ENCODE peak calls at places on chromosome 2, in five cellular contexts. I is HCT116, W is GM12878, Z is K562, Q is HepG2. A is an unnamed sample.

GRCh38 chr2:67879586-67880290 is 183.1 kb downstream of the C1D start:
- DNase-seq in I (no peak), W (no peak), Z (no peak), Q (no peak), A (no peak)

GRCh38 chr2:74577448-74577847 is 22.9 kb downstream of the DOK1 start:
- DNase-seq in I (no peak), W (no peak), Z (no peak), Q (no peak), A (no peak)

GRCh38 chr2:55732854-55733253 is 39.2 kb upstream of the PNPT1 start:
- DNase-seq in I (no peak), W (no peak), Z (no peak), Q (no peak), A (no peak)

GRCh38 chr2:30232027-30232800 is 880 bp downstream of the LBH start:
- DNase-seq in I (no peak), W (no peak), Z (peak; percentile 52), Q (no peak), A (no peak)

GRCh38 chr2:18047114-18047695 is 168.7 kb downstream of the KCNS3 start:
- DNase-seq in I (no peak), W (no peak), Z (no peak), Q (no peak), A (no peak)

GRCh38 chr2:152497481-152498052 is 162.6 kb downstream of the FMNL2 start:
- DNase-seq in I (peak; percentile 75), W (no peak), Z (peak; percentile 20), Q (peak; percentile 9), A (no peak)

GRCh38 chr2:55618649-55619055 is 1.2 kb upstream of the PPP4R3B start:
- DNase-seq in I (peak; percentile 54), W (no peak), Z (peak; percentile 59), Q (peak; percentile 73), A (no peak)

GRCh38 chr2:72932045-72932444 is 14.7 kb downstream of the EMX1 start:
- DNase-seq in I (no peak), W (no peak), Z (no peak), Q (no peak), A (no peak)

GRCh38 chr2:168434164-168434563 is 21.9 kb upstream of the CERS6 start:
- DNase-seq in I (no peak), W (no peak), Z (no peak), Q (no peak), A (no peak)

GRCh38 chr2:184596819-184597411 is 1.4 kb upstream of the ZNF804A start:
- DNase-seq in I (peak; percentile 27), W (no peak), Z (no peak), Q (peak; percentile 59), A (no peak)

GRCh38 chr2:224038049-224038829 is 847 bp downstream of the SERPINE2 start:
- DNase-seq in I (no peak), W (no peak), Z (no peak), Q (peak; percentile 33), A (no peak)

GRCh38 chr2:31197166-31197565 is 20.1 kb downstream of the CAPN14 start:
- DNase-seq in I (no peak), W (no peak), Z (no peak), Q (no peak), A (no peak)

GRCh38 chr2:25054720-25055119 is 12.8 kb downstream of the EFR3B start:
- DNase-seq in I (no peak), W (no peak), Z (peak; percentile 46), Q (no peak), A (no peak)

GRCh38 chr2:78029392-78029995 is 507.3 kb upstream of the LRRTM4 start:
- DNase-seq in I (no peak), W (no peak), Z (no peak), Q (no peak), A (no peak)

GRCh38 chr2:112480540-112481049 is 1.4 kb upstream of the TTL start:
- DNase-seq in I (no peak), W (no peak), Z (peak; percentile 39), Q (peak; percentile 24), A (no peak)

GRCh38 chr2:136448986-136449780 is 316.2 kb upstream of the THSD7B start:
- DNase-seq in I (no peak), W (no peak), Z (no peak), Q (no peak), A (no peak)

GRCh38 chr2:101354420-101354819 is 32.9 kb downstream of the CREG2 start:
- DNase-seq in I (no peak), W (no peak), Z (no peak), Q (no peak), A (no peak)

GRCh38 chr2:217954051-217954450 is 48.7 kb downstream of the TNS1 start:
- DNase-seq in I (no peak), W (no peak), Z (no peak), Q (no peak), A (no peak)

GRCh38 chr2:177585234-177585863 is 192.8 kb downstream of the AGPS start:
- DNase-seq in I (no peak), W (no peak), Z (no peak), Q (no peak), A (no peak)

GRCh38 chr2:143161982-143162837 is 33.0 kb downstream of the ARHGAP15 start:
- DNase-seq in I (peak; percentile 56), W (no peak), Z (no peak), Q (peak; percentile 49), A (peak; percentile 18)

GRCh38 chr2:202072737-202073396 is at the start of gene KIAA2012:
- DNase-seq in I (no peak), W (no peak), Z (no peak), Q (no peak), A (no peak)

GRCh38 chr2:20666364-20667150 is at the start of gene GDF7:
- DNase-seq in I (no peak), W (no peak), Z (peak; percentile 68), Q (peak; percentile 46), A (no peak)

GRCh38 chr2:69961496-69961895 is at the start of gene ASPRV1:
- DNase-seq in I (no peak), W (no peak), Z (no peak), Q (no peak), A (no peak)

GRCh38 chr2:51994123-51994788 is 962.3 kb upstream of the NRXN1 start:
- DNase-seq in I (no peak), W (no peak), Z (no peak), Q (no peak), A (no peak)

GRCh38 chr2:227884511-227884947 is 13.1 kb downstream of the DAW1 start:
- DNase-seq in I (peak; percentile 73), W (no peak), Z (peak; percentile 62), Q (peak; percentile 75), A (no peak)

GRCh38 chr2:121360566-121361300 is 75.7 kb upstream of the TFCP2L1 start:
- DNase-seq in I (no peak), W (no peak), Z (no peak), Q (no peak), A (peak; percentile 65)

GRCh38 chr2:10457846-10458563 is 9.9 kb upstream of the ODC1 start:
- DNase-seq in I (no peak), W (no peak), Z (no peak), Q (no peak), A (no peak)
- TF ChIP-seq SIN3A in I (no peak), W (no peak), Z (no peak), Q (no peak), A (no peak)

DNA sequence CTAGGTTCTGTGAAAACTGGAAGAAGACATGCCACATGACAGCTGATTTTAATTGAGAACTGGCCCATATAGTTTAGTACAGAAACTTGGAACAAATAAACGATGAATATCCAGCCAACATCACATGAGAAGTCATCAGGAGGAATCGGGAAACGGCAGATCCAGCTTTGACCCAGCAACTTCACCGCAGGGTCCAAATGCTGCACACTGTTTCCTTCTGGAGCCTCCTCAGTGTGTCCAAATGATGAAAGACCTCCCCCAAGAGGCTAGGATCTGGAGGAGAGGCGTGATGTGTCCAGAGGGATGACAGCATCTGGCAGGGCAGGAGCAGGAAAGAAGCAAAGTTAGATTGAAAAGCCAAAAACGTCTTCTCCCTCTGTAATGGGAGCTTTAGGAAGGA is 75.5 kb downstream of the COPS8 start:
- DNase-seq in I (no peak), W (no peak), Z (no peak), Q (no peak), A (no peak)
- H3K4me1 ChIP-seq in I (no peaks in the 10 kb centered on the region), W (peaks cover under 1% of the 10 kb centered on the region), Z (no peaks in the 10 kb centered on the region), Q (no peaks in the 10 kb centered on the region), A (no peaks in the 10 kb centered on the region)

GRCh38 chr2:48448274-48449061 is 81.5 kb upstream of the STON1 start:
- DNase-seq in I (no peak), W (peak; percentile 53), Z (no peak), Q (peak; percentile 85), A (no peak)
- H3K4me3 ChIP-seq in I (no peak overlapping the region), W (peak overlapping the region; percentile 43), Z (no peak overlapping the region), Q (peak overlapping the region; percentile 11), A (no peak overlapping the region)

GRCh38 chr2:204072443-204073324 is 136.1 kb downstream of the ICOS start:
- DNase-seq in I (peak; percentile 21), W (no peak), Z (peak; percentile 49), Q (peak; percentile 11), A (no peak)
- TF ChIP-seq SIN3A in I (no peak), W (no peak), Z (no peak), Q (no peak), A (no peak)

DNA sequence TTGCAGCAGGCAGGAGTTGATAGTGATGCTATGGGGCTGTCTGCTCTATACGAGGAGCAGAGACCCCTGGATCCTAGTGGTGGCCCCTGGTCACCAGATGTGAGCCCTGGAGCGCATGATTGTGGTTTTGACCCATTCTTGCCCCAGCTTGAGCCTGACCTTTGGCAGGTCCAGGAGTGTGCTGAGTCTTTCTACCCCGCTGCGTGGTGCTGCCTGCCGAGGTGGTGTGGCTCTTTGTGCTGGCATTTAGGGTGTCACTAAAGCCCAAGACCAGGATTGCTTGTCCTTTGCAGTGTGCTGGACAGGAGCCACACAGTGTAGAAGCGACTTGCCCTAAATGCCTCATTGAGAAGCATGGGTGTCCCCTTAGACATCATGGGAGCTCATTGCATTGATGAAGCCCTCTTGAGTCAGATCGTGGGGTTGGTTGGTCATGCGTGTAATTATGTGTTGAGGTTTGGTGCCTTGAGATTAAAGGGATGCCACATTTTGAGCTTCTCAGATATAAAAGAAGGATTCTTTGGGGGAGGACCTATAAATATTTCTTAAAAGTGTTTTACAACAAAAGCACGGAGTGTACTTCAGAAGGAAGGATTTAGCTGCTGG is 88.3 kb downstream of the AGAP1 start:
- DNase-seq in I (no peak), W (no peak), Z (no peak), Q (no peak), A (no peak)
- H3K4me1 ChIP-seq in I (no peaks in the 10 kb centered on the region), W (no peaks in the 10 kb centered on the region), Z (no peaks in the 10 kb centered on the region), Q (peaks cover 81% of the 10 kb centered on the region), A (no peaks in the 10 kb centered on the region)